ENCODE peak calls at places on chromosomes 11 and 22, in seven cellular contexts. Z, V, L, F, U, O and N are unnamed samples.
A peak's percentile ranks its signal among the peaks of the same experiment; 100 is the strongest.

GRCh38 chr11:78376858-78377257 is 40.8 kb downstream of the GAB2 start:
- DNase-seq in Z (no peak), V (no peak), L (no peak), F (no peak), U (no peak), O (no peak), N (no peak)

GRCh38 chr11:84420261-84420660 is 1134.1 kb upstream of the CCDC90B start:
- DNase-seq in Z (no peak), V (no peak), L (no peak), F (no peak), U (no peak), O (no peak), N (peak; percentile 15)

GRCh38 chr11:31974737-31975136 is 116.1 kb upstream of the RCN1 start:
- DNase-seq in Z (no peak), V (peak; percentile 34), L (no peak), F (no peak), U (peak; percentile 89), O (peak; percentile 14), N (peak; percentile 44)

GRCh38 chr22:30245985-30246901 is at the start of gene LIF:
- DNase-seq in Z (peak; percentile 40), V (peak; percentile 74), L (peak; percentile 67), F (no peak), U (peak; percentile 55), O (no peak), N (no peak)

GRCh38 chr11:2096919-2097301 is 42.3 kb downstream of the IGF2 start:
- DNase-seq in Z (peak; percentile 7), V (peak; percentile 35), L (no peak), F (peak; percentile 39), U (peak; percentile 66), O (no peak), N (no peak)

GRCh38 chr11:69880041-69880802 is 61.0 kb upstream of the FGF3 start:
- DNase-seq in Z (no peak), V (no peak), L (no peak), F (peak; percentile 32), U (no peak), O (no peak), N (no peak)

GRCh38 chr22:27327981-27328721 is 473.4 kb downstream of the MN1 start:
- DNase-seq in Z (no peak), V (no peak), L (no peak), F (no peak), U (peak; percentile 15), O (no peak), N (no peak)

GRCh38 chr11:87878373-87878779 is 296.9 kb downstream of the RAB38 start:
- DNase-seq in Z (no peak), V (no peak), L (peak; percentile 17), F (no peak), U (peak; percentile 56), O (no peak), N (peak; percentile 59)

GRCh38 chr22:47054231-47055072 is 292.0 kb downstream of the TBC1D22A start:
- DNase-seq in Z (no peak), V (no peak), L (no peak), F (peak; percentile 30), U (no peak), O (no peak), N (no peak)

GRCh38 chr11:64086263-64086938 is 50.7 kb downstream of the FLRT1 start:
- DNase-seq in Z (no peak), V (no peak), L (peak; percentile 33), F (no peak), U (no peak), O (no peak), N (peak; percentile 78)